ENCODE peak calls at places on chromosomes 7 and 10, in ten cellular contexts. K, O, Q, S, P, E, N, B, Z and W are unnamed samples. For H3K27me3, the result is how much of the 10 kb centered on the place peaks cover.

GRCh38 chr10:81502677-81503359 is 372.2 kb upstream of the NRG3 start:
- DNase-seq in K (no peak), O (no peak), Q (no peak), S (no peak), P (no peak), E (no peak), N (no peak), B (no peak), Z (no peak), W (no peak)

GRCh38 chr10:89838002-89838615 is 136.7 kb downstream of the KIF20B start:
- DNase-seq in K (peak), O (no peak), Q (peak), S (no peak), P (no peak), E (no peak), N (no peak), B (no peak), Z (no peak), W (no peak)

GRCh38 chr7:121605297-121605640 is 209.2 kb upstream of the FAM3C start:
- DNase-seq in K (peak), O (no peak), Q (peak), S (no peak), P (no peak), E (no peak), N (peak), B (no peak), Z (peak), W (no peak)

GRCh38 chr7:33040803-33041516 is 21.6 kb downstream of the NT5C3A start:
- DNase-seq in K (peak), O (no peak), Q (peak), S (no peak), P (no peak), E (no peak), N (no peak), B (peak), Z (peak), W (no peak)

GRCh38 chr7:30240401-30240800 is 44.0 kb upstream of the ZNRF2 start:
- DNase-seq in K (no peak), O (no peak), Q (peak), S (no peak), P (no peak), E (no peak), N (no peak), B (no peak), Z (no peak), W (no peak)

GRCh38 chr10:79055892-79056291 is 12.9 kb upstream of the ZMIZ1 start:
- DNase-seq in K (no peak), O (no peak), Q (no peak), S (peak), P (peak), E (no peak), N (no peak), B (no peak), Z (no peak), W (no peak)

GRCh38 chr10:123530166-123530870 is 135.8 kb upstream of the GPR26 start:
- DNase-seq in K (no peak), O (no peak), Q (no peak), S (no peak), P (no peak), E (no peak), N (no peak), B (no peak), Z (no peak), W (peak)

GRCh38 chr7:6375346-6376101 is 72.2 kb downstream of the DAGLB start:
- DNase-seq in K (peak), O (no peak), Q (peak), S (no peak), P (no peak), E (no peak), N (no peak), B (no peak), Z (peak), W (no peak)

GRCh38 chr7:113263749-113264148 is 145.4 kb upstream of the SMIM30 start:
- DNase-seq in K (no peak), O (no peak), Q (no peak), S (no peak), P (no peak), E (no peak), N (no peak), B (no peak), Z (no peak), W (no peak)

GRCh38 chr10:28256776-28257175 is 46.1 kb downstream of the MPP7 start:
- DNase-seq in K (no peak), O (no peak), Q (no peak), S (no peak), P (no peak), E (no peak), N (no peak), B (no peak), Z (no peak), W (no peak)

GRCh38 chr10:117294735-117295134 is 53.8 kb downstream of the SLC18A2 start:
- DNase-seq in K (no peak), O (no peak), Q (no peak), S (no peak), P (no peak), E (no peak), N (no peak), B (no peak), Z (no peak), W (no peak)
- H3K27ac ChIP-seq in K (no peak), O (no peak), Q (no peak), S (no peak), P (no peak), E (no peak), N (no peak), B (no peak), Z (no peak), W (no peak)

GRCh38 chr10:77249901-77250459 is 387.6 kb downstream of the KCNMA1 start:
- DNase-seq in K (no peak), O (no peak), Q (no peak), S (no peak), P (peak), E (no peak), N (no peak), B (no peak), Z (no peak), W (no peak)

GRCh38 chr10:77253037-77253436 is 384.6 kb downstream of the KCNMA1 start:
- DNase-seq in K (no peak), O (peak), Q (no peak), S (no peak), P (no peak), E (no peak), N (no peak), B (no peak), Z (no peak), W (no peak)

GRCh38 chr10:77253665-77254064 is 383.9 kb downstream of the KCNMA1 start:
- DNase-seq in K (no peak), O (no peak), Q (no peak), S (no peak), P (no peak), E (no peak), N (no peak), B (no peak), Z (no peak), W (no peak)

GRCh38 chr10:77252380-77252779 is 385.2 kb downstream of the KCNMA1 start:
- DNase-seq in K (no peak), O (no peak), Q (no peak), S (no peak), P (no peak), E (no peak), N (no peak), B (no peak), Z (no peak), W (no peak)

GRCh38 chr10:77251297-77252013 is 386.2 kb downstream of the KCNMA1 start:
- DNase-seq in K (peak), O (peak), Q (peak), S (no peak), P (no peak), E (no peak), N (peak), B (no peak), Z (peak), W (no peak)
- TF ChIP-seq CTCF in K (peak), O (peak), Q (peak), S (peak), P (peak), E (no peak), N (peak), B (peak), Z (peak), W (no peak)

GRCh38 chr10:35639651-35640311 is 2.3 kb downstream of the FZD8 start:
- DNase-seq in K (peak), O (peak), Q (peak), S (peak), P (peak), E (peak), N (no peak), B (no peak), Z (peak), W (no peak)

GRCh38 chr10:35640474-35640873 is 1.6 kb downstream of the FZD8 start:
- DNase-seq in K (peak), O (peak), Q (peak), S (peak), P (peak), E (peak), N (peak), B (no peak), Z (peak), W (peak)

GRCh38 chr10:35642023-35642792 is at the start of gene FZD8:
- DNase-seq in K (peak), O (peak), Q (peak), S (peak), P (peak), E (peak), N (peak), B (no peak), Z (peak), W (peak)

GRCh38 chr10:35641430-35642015 is 573 bp downstream of the FZD8 start:
- DNase-seq in K (peak), O (no peak), Q (peak), S (no peak), P (no peak), E (no peak), N (no peak), B (no peak), Z (peak), W (no peak)

DNA sequence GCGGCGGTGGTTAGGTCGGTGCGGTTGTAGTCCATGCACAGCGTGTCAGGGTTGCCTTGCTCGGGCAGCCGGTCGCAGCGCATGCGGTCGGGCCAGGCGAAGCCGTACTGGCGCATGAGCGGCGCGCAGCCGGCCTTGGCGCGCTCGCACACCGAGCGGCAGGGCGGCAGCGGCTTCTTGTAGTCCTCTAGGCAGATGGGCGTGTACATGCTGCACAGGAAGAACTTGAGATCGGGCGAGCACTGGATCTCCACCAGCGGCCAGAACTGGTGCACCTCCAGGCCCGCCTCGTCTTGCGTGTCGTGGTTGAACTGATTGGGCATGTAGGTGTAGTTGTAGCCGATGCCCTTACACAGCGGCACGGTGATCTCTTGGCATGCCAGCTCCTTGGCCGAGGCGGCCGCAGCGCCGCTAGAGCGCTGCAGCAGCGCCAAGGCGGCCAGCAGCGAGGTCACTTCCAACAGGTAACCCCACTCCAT is 1.1 kb downstream of the FZD8 start:
- DNase-seq in K (peak), O (peak), Q (peak), S (peak), P (peak), E (peak), N (peak), B (no peak), Z (peak), W (peak)
- H3K27me3 ChIP-seq in K (under half), O (under half), Q (under half), S (under half), P (under half), E (under half), N (under half), B (under half), Z (under half), W (under half)

GRCh38 chr7:137986252-137987010 is 15.5 kb downstream of the CREB3L2 start:
- DNase-seq in K (peak), O (no peak), Q (peak), S (no peak), P (no peak), E (peak), N (peak), B (no peak), Z (peak), W (peak)

GRCh38 chr7:137987563-137987962 is 14.3 kb downstream of the CREB3L2 start:
- DNase-seq in K (no peak), O (no peak), Q (no peak), S (no peak), P (no peak), E (no peak), N (no peak), B (no peak), Z (no peak), W (no peak)

GRCh38 chr7:137985897-137986251 is 16.0 kb downstream of the CREB3L2 start:
- DNase-seq in K (no peak), O (no peak), Q (no peak), S (no peak), P (no peak), E (no peak), N (no peak), B (no peak), Z (no peak), W (no peak)

GRCh38 chr7:137987968-137988367 is 13.9 kb downstream of the CREB3L2 start:
- DNase-seq in K (no peak), O (no peak), Q (no peak), S (no peak), P (no peak), E (no peak), N (no peak), B (no peak), Z (no peak), W (no peak)

DNA sequence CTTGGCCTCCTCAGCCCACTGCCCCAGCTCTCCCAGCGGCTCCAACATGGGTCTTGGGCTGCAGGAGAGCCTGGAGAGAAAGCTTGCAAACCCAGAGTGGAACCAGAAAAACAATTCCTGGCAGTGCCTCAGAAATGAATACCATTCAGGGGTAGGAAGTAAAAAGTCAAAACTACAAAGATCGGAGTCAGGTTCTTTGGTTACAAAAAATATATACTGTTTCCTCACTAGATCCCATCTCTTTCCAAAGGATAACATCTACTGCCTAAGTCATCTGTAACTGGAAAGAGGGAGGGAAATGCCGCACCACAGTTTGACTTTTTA is 14.9 kb downstream of the CREB3L2 start:
- DNase-seq in K (no peak), O (no peak), Q (no peak), S (no peak), P (no peak), E (no peak), N (no peak), B (no peak), Z (no peak), W (no peak)
- H3K27ac ChIP-seq in K (peak), O (no peak), Q (peak), S (peak), P (peak), E (no peak), N (peak), B (no peak), Z (peak), W (peak)

GRCh38 chr10:121974019-121974534 is 940 bp downstream of the NSMCE4A start:
- DNase-seq in K (no peak), O (no peak), Q (no peak), S (no peak), P (no peak), E (no peak), N (no peak), B (no peak), Z (no peak), W (no peak)
- TF ChIP-seq CTCF in K (no peak), O (no peak), Q (no peak), S (no peak), P (no peak), E (peak), N (peak), B (no peak), Z (no peak), W (no peak)